ENCODE peak calls at places on chromosomes 13 and 19, in nine cellular contexts. R is OCI-LY7, D is BE2C, H is stomach, Q is cardiac muscle cell, F is upper lobe of right lung, P is GM23338, G is epithelial cell of esophagus, C is pancreas. E is an unnamed sample.

GRCh38 chr13:32415019-32415418 is 12.9 kb downstream of the N4BP2L1 start:
- DNase-seq in Q (no peak), H (no peak), R (peak), F (no peak), G (peak), P (peak), C (no peak), D (peak), E (no peak)

GRCh38 chr19:1001538-1002166 is 1.4 kb downstream of the GRIN3B start:
- DNase-seq in P (peak), R (peak), D (peak), C (no peak), G (peak), F (peak), H (peak), Q (peak), E (peak)

GRCh38 chr19:38277969-38278680 is 13.8 kb downstream of the SPINT2 start:
- DNase-seq in F (no peak), P (no peak), G (no peak), D (no peak), Q (peak), C (no peak), R (no peak), H (peak), E (no peak)

GRCh38 chr19:44587863-44588752 is 25.3 kb upstream of the IGSF23 start:
- DNase-seq in P (no peak), G (peak), Q (no peak), H (no peak), C (no peak), R (no peak), F (no peak), D (no peak), E (no peak)

GRCh38 chr19:16366433-16367268 is 42.0 kb downstream of the KLF2 start:
- DNase-seq in Q (no peak), P (peak), F (no peak), D (no peak), H (no peak), C (no peak), R (peak), G (no peak), E (no peak)

GRCh38 chr19:52622261-52622660 is 15.9 kb downstream of the ZNF83 start:
- DNase-seq in Q (peak), C (no peak), G (no peak), D (no peak), F (no peak), H (no peak), R (no peak), P (peak), E (no peak)

GRCh38 chr13:63279136-63279535 is 1863.5 kb upstream of the PCDH20 start:
- DNase-seq in P (no peak), C (no peak), D (no peak), H (no peak), G (no peak), R (no peak), F (no peak), Q (no peak), E (no peak)

GRCh38 chr13:42272115-42272756 is at the start of gene AKAP11:
- DNase-seq in R (peak), Q (peak), D (peak), F (peak), C (no peak), H (peak), G (peak), P (peak), E (peak)

GRCh38 chr19:11453468-11454341 is 18.3 kb downstream of the PRKCSH start:
- DNase-seq in Q (no peak), D (no peak), H (no peak), R (peak), C (no peak), F (no peak), G (no peak), P (peak), E (no peak)

GRCh38 chr19:31015778-31016177 is 333.5 kb downstream of the TSHZ3 start:
- DNase-seq in D (no peak), Q (no peak), R (no peak), P (no peak), F (no peak), G (no peak), H (no peak), C (no peak), E (no peak)

GRCh38 chr19:377801-378581 is 31.0 kb downstream of the C2CD4C start:
- DNase-seq in P (no peak), H (no peak), C (no peak), D (no peak), R (no peak), F (peak), G (no peak), Q (no peak), E (no peak)

GRCh38 chr19:401836-402535 is 7.0 kb downstream of the C2CD4C start:
- DNase-seq in D (no peak), C (no peak), F (peak), G (no peak), R (no peak), Q (no peak), P (no peak), H (no peak), E (no peak)

GRCh38 chr13:85728831-85729230 is 70.4 kb downstream of the SLITRK6 start:
- DNase-seq in F (no peak), P (no peak), H (no peak), C (no peak), Q (no peak), R (no peak), G (no peak), D (no peak), E (no peak)

GRCh38 chr19:1549332-1549945 is 18.7 kb downstream of the MEX3D start:
- DNase-seq in C (no peak), G (no peak), F (no peak), R (no peak), Q (no peak), H (no peak), D (no peak), P (no peak), E (no peak)

GRCh38 chr19:35044317-35045117 is 3.0 kb downstream of the HPN start:
- DNase-seq in C (no peak), R (peak), F (no peak), P (peak), Q (peak), G (peak), H (peak), D (peak), E (peak)

GRCh38 chr19:52532480-52532879 is 5.0 kb downstream of the ZNF808 start:
- DNase-seq in F (no peak), D (no peak), P (no peak), G (no peak), H (no peak), C (no peak), R (no peak), Q (no peak), E (no peak)

GRCh38 chr13:113446488-113446854 is 6.8 kb downstream of the ADPRHL1 start:
- DNase-seq in G (no peak), R (no peak), F (peak), P (no peak), D (no peak), Q (no peak), C (no peak), H (no peak), E (no peak)

GRCh38 chr19:16702123-16702522 is 17.5 kb upstream of the NWD1 start:
- DNase-seq in P (no peak), C (no peak), G (peak), Q (peak), D (no peak), R (no peak), H (no peak), F (no peak), E (no peak)

GRCh38 chr19:10863107-10863700 is 8.1 kb upstream of the CARM1 start:
- DNase-seq in D (no peak), G (peak), F (peak), C (peak), H (peak), Q (peak), R (no peak), P (no peak), E (peak)

GRCh38 chr13:79534596-79534995 is 53.6 kb downstream of the NDFIP2 start:
- DNase-seq in G (no peak), H (no peak), R (no peak), C (no peak), F (no peak), Q (no peak), D (no peak), P (no peak), E (no peak)

GRCh38 chr13:104571161-104571889 is 1505.1 kb upstream of the SLC10A2 start:
- DNase-seq in D (peak), C (peak), F (no peak), R (no peak), Q (peak), P (peak), H (peak), G (peak), E (peak)

GRCh38 chr19:17932485-17933338 is at the start of gene CCDC124:
- DNase-seq in R (peak), Q (peak), D (peak), G (peak), P (peak), F (peak), C (peak), H (peak), E (peak)

GRCh38 chr13:78192721-78193120 is 274.1 kb upstream of the EDNRB start:
- DNase-seq in F (no peak), Q (no peak), D (no peak), G (peak), C (no peak), R (no peak), P (no peak), H (no peak), E (no peak)

GRCh38 chr13:99432637-99433542 is 68.4 kb upstream of the TM9SF2 start:
- DNase-seq in Q (peak), D (no peak), R (peak), H (peak), C (no peak), G (peak), P (peak), F (peak), E (peak)

GRCh38 chr13:77139311-77139710 is 112.4 kb upstream of the FBXL3 start:
- DNase-seq in H (no peak), C (no peak), Q (no peak), F (no peak), G (no peak), P (no peak), R (no peak), D (no peak), E (no peak)

GRCh38 chr13:77696006-77696862 is 1.3 kb upstream of the SLAIN1 start:
- DNase-seq in G (no peak), C (no peak), D (no peak), R (peak), Q (peak), H (no peak), F (no peak), P (peak), E (no peak)

GRCh38 chr19:15934332-15935078 is at the start of gene CYP4F11:
- DNase-seq in P (no peak), C (peak), G (peak), F (peak), R (peak), D (peak), Q (no peak), H (peak), E (no peak)

GRCh38 chr19:39563408-39563807 is 23.4 kb upstream of the EID2 start:
- DNase-seq in F (no peak), Q (no peak), C (no peak), H (no peak), P (peak), D (no peak), R (no peak), G (peak), E (no peak)

GRCh38 chr13:39684531-39685137 is 29.2 kb downstream of the COG6 start:
- DNase-seq in D (no peak), R (peak), F (no peak), Q (peak), P (peak), G (peak), H (no peak), C (no peak), E (no peak)

GRCh38 chr13:79966039-79966438 is 374.9 kb downstream of the SPRY2 start:
- DNase-seq in F (no peak), P (no peak), H (no peak), Q (no peak), R (no peak), G (peak), C (no peak), D (no peak), E (no peak)

GRCh38 chr13:21344662-21345176 is 114.4 kb downstream of the ZDHHC20 start:
- DNase-seq in R (peak), D (no peak), H (no peak), Q (no peak), C (no peak), F (no peak), P (no peak), G (no peak), E (no peak)

GRCh38 chr13:51501592-51502205 is 48.9 kb upstream of the INTS6 start:
- DNase-seq in C (no peak), G (peak), Q (no peak), H (no peak), F (no peak), D (no peak), R (no peak), P (no peak), E (no peak)

GRCh38 chr13:50574731-50575130 is 268.8 kb downstream of the DLEU7 start:
- DNase-seq in F (no peak), G (no peak), D (no peak), R (no peak), Q (no peak), P (no peak), C (no peak), H (no peak), E (no peak)

DNA sequence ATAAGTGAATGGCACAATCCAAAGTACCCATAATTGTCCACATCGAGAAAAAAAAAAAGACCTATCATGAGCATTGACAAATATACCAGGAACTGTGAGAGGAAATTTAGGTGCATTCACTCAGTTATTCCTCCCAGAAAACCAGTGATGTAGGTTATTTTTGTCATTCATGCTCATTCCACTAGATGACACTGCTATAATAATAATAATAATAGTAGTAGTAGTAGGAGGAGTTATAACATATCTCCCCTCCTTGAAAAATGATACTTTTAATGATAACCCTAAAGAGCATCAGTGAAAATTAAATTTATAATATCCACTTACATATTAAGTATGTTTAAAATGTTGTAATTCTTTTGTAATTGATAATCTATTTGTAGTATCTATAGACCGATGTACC is 463.9 kb upstream of the MIR17HG start:
- DNase-seq in Q (no peak), P (no peak), F (no peak), G (no peak), R (no peak), C (no peak), D (no peak), H (no peak), E (no peak)
- TF ChIP-seq CTCF in Q (no peak), P (no peak), F (no peak), G (no peak), R (peak), C (no peak), D (no peak), H (no peak), E (no peak)

GRCh38 chr13:72253754-72254153 is 386.8 kb upstream of the DACH1 start:
- DNase-seq in H (no peak), Q (no peak), C (no peak), D (no peak), F (no peak), P (no peak), G (peak), R (no peak), E (no peak)

GRCh38 chr13:72261732-72262131 is 394.7 kb upstream of the DACH1 start:
- DNase-seq in F (no peak), G (no peak), D (no peak), Q (no peak), H (no peak), P (no peak), R (no peak), C (no peak), E (no peak)

GRCh38 chr13:72259528-72259927 is 392.5 kb upstream of the DACH1 start:
- DNase-seq in Q (no peak), R (no peak), H (no peak), D (no peak), G (no peak), F (no peak), C (no peak), P (no peak), E (no peak)

GRCh38 chr13:72258340-72258981 is 391.5 kb upstream of the DACH1 start:
- DNase-seq in F (no peak), P (peak), Q (no peak), C (no peak), D (no peak), R (no peak), H (no peak), G (no peak), E (peak)

GRCh38 chr13:72255908-72256307 is 388.9 kb upstream of the DACH1 start:
- DNase-seq in F (no peak), H (no peak), G (peak), Q (peak), P (peak), R (no peak), C (peak), D (peak), E (peak)
- TF ChIP-seq CTCF in F (peak), H (no peak), G (peak), Q (no peak), P (peak), R (peak), C (peak), D (peak), E (peak)

DNA sequence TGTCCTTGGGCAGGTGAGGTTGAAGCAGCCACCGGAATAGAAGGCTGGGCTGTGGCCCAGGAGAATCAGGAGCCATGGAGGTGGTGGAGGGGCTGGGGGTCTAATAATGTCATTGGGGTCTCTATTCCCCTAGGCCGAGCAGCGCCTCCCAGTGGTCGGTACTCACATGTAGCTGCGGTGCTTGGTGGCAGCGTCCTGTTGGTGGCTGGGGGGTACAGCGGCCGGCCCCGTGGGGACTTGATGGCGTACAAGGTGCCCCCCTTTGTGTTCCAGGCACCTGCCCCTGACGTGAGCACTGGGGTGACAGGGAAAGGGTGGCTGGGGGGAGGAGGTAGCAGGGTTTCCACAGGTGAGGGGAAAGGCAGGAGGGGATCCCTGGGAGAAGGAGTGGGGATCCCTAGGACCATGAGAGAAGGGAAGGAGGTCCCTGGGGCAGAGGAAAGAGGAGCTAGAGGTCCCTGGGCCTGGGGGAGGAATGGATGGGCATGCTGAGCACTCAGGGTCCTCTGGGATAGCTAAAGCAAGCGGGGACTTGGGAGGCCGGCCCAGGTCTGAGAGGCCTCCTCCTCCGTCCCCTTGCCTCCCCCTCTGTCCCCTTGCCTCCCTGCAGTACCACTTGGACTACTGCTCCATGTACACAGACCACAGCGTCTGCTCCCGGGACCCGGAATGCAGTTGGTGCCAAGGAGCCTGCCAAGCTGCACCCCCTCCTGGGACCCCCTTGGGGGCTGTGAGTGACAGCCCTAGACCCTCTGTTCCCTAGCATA is 18.1 kb downstream of the MEGF8 start:
- DNase-seq in F (no peak), C (no peak), H (no peak), D (no peak), R (no peak), G (no peak), Q (no peak), P (peak), E (peak)
- TF ChIP-seq CTCF in F (no peak), C (no peak), H (no peak), D (peak), R (peak), G (no peak), Q (no peak), P (peak), E (no peak)

GRCh38 chr19:32363175-32363574 is 17.8 kb downstream of the ZNF507 start:
- DNase-seq in F (no peak), R (no peak), H (no peak), Q (no peak), G (peak), D (no peak), P (no peak), C (peak), E (no peak)
- TF ChIP-seq CTCF in F (no peak), R (no peak), H (no peak), Q (no peak), G (no peak), D (no peak), P (no peak), C (no peak), E (no peak)

GRCh38 chr13:49046002-49046401 is 70.3 kb downstream of the FNDC3A start:
- DNase-seq in F (no peak), Q (no peak), G (no peak), C (no peak), D (no peak), R (no peak), H (no peak), P (no peak), E (no peak)

GRCh38 chr13:49044008-49044407 is 68.3 kb downstream of the FNDC3A start:
- DNase-seq in P (no peak), H (no peak), Q (no peak), R (no peak), C (no peak), F (no peak), G (no peak), D (no peak), E (no peak)

GRCh38 chr13:49042476-49042875 is 66.8 kb downstream of the FNDC3A start:
- DNase-seq in P (no peak), G (no peak), Q (no peak), H (no peak), F (no peak), D (no peak), C (no peak), R (no peak), E (no peak)

GRCh38 chr13:49046534-49046933 is 70.8 kb downstream of the FNDC3A start:
- DNase-seq in C (no peak), Q (no peak), G (no peak), R (no peak), P (no peak), D (no peak), H (no peak), F (no peak), E (no peak)

GRCh38 chr13:49044849-49045248 is 69.1 kb downstream of the FNDC3A start:
- DNase-seq in P (no peak), H (no peak), D (no peak), F (no peak), C (no peak), G (no peak), R (no peak), Q (no peak), E (no peak)
- TF ChIP-seq CTCF in P (no peak), H (no peak), D (no peak), F (no peak), C (no peak), G (no peak), R (no peak), Q (no peak), E (no peak)

GRCh38 chr19:58182577-58182988 is 278 bp upstream of the ZNF274 start:
- DNase-seq in R (peak), C (no peak), Q (no peak), P (no peak), D (no peak), G (no peak), H (no peak), F (no peak), E (no peak)

GRCh38 chr19:58182989-58183821 is at the start of gene ZNF274:
- DNase-seq in D (peak), P (peak), G (peak), R (peak), F (peak), C (peak), H (peak), Q (peak), E (peak)

GRCh38 chr19:58183822-58184215 is 958 bp downstream of the ZNF274 start:
- DNase-seq in F (no peak), Q (no peak), D (no peak), G (no peak), H (no peak), P (no peak), R (no peak), C (no peak), E (no peak)

GRCh38 chr19:58181902-58182576 is 822 bp upstream of the ZNF274 start:
- DNase-seq in G (peak), P (peak), C (no peak), R (peak), H (peak), Q (peak), F (no peak), D (peak), E (peak)
- TF ChIP-seq CTCF in G (peak), P (peak), C (no peak), R (peak), H (no peak), Q (peak), F (peak), D (peak), E (no peak)

GRCh38 chr13:31409678-31410356 is 210.0 kb downstream of the B3GLCT start:
- DNase-seq in Q (no peak), F (no peak), D (no peak), G (peak), H (no peak), P (peak), C (no peak), R (peak), E (no peak)
- TF ChIP-seq CTCF in Q (peak), F (no peak), D (peak), G (peak), H (no peak), P (peak), C (no peak), R (peak), E (no peak)

GRCh38 chr13:61684976-61685682 is 269.5 kb upstream of the PCDH20 start:
- DNase-seq in H (no peak), R (no peak), C (no peak), G (no peak), P (no peak), F (no peak), D (no peak), Q (no peak), E (no peak)

GRCh38 chr13:61685683-61686013 is 270.0 kb upstream of the PCDH20 start:
- DNase-seq in D (peak), F (no peak), R (no peak), H (no peak), Q (peak), P (peak), C (no peak), G (peak), E (peak)
- TF ChIP-seq CTCF in D (peak), F (peak), R (no peak), H (no peak), Q (no peak), P (peak), C (no peak), G (peak), E (peak)

E was measured in nephron progenitor cell.